ENCODE peak calls at places on chromosomes 4 and X, in six cellular contexts. T is H1, I is neural progenitor cell, W is OCI-LY7, J is PC-3, Q is Caco-2. K is an unnamed sample. For H3K9me3 and H3K36me3, the result is how much of the 10 kb centered on the place peaks cover.

GRCh38 chr4:151169223-151169622 is 69.8 kb downstream of the RPS3A start:
- DNase-seq in T (no peak), I (peak), W (no peak), J (no peak), Q (no peak), K (peak)

GRCh38 chr4:136863756-136864155 is 668.5 kb downstream of the PCDH18 start:
- DNase-seq in T (no peak), I (peak), W (no peak), J (no peak), Q (no peak), K (peak)

GRCh38 chrX:1545776-1546408 is 8.9 kb upstream of the P2RY8 start:
- DNase-seq in T (no peak), I (no peak), W (no peak), J (no peak), Q (no peak), K (no peak)

GRCh38 chr4:94290245-94290644 is 52.4 kb downstream of the HPGDS start:
- DNase-seq in T (no peak), I (no peak), W (no peak), J (no peak), Q (no peak), K (no peak)

GRCh38 chr4:26206339-26206738 is 114.5 kb upstream of the RBPJ start:
- DNase-seq in T (no peak), I (no peak), W (no peak), J (peak), Q (no peak), K (no peak)

GRCh38 chr4:147037089-147037488 is 91.4 kb upstream of the TTC29 start:
- DNase-seq in T (no peak), I (no peak), W (no peak), J (no peak), Q (no peak), K (no peak)

GRCh38 chrX:39779952-39780783 is 317.6 kb downstream of the BCOR start:
- DNase-seq in T (no peak), I (peak), W (no peak), J (no peak), Q (no peak), K (no peak)

GRCh38 chrX:113260474-113260873 is 419.8 kb upstream of the AMOT start:
- DNase-seq in T (no peak), I (peak), W (no peak), J (no peak), Q (no peak), K (no peak)

GRCh38 chr4:41192136-41192535 is 22.2 kb downstream of the APBB2 start:
- DNase-seq in T (no peak), I (no peak), W (no peak), J (peak), Q (no peak), K (peak)

GRCh38 chrX:74449937-74450330 is 28.6 kb downstream of the SLC16A2 start:
- DNase-seq in T (no peak), I (no peak), W (no peak), J (peak), Q (no peak), K (no peak)

GRCh38 chrX:16511776-16512400 is 138.1 kb upstream of the S100G start:
- DNase-seq in T (no peak), I (no peak), W (no peak), J (no peak), Q (no peak), K (no peak)

GRCh38 chr4:42341518-42342026 is 55.7 kb upstream of the SHISA3 start:
- DNase-seq in T (no peak), I (no peak), W (no peak), J (no peak), Q (no peak), K (peak)

GRCh38 chr4:184343400-184344177 is 125.9 kb upstream of the ENPP6 start:
- DNase-seq in T (no peak), I (peak), W (peak), J (peak), Q (peak), K (peak)

GRCh38 chr4:83082777-83083176 is 31.8 kb downstream of the PLAC8 start:
- DNase-seq in T (no peak), I (no peak), W (no peak), J (peak), Q (no peak), K (no peak)

GRCh38 chr4:144611850-144612249 is 34.1 kb upstream of the HHIP start:
- DNase-seq in T (peak), I (peak), W (peak), J (peak), Q (no peak), K (peak)

GRCh38 chr4:166432842-166433241 is 559.8 kb downstream of the TLL1 start:
- DNase-seq in T (no peak), I (no peak), W (no peak), J (peak), Q (no peak), K (no peak)

GRCh38 chr4:16001484-16001858 is 38.5 kb upstream of the FGFBP2 start:
- DNase-seq in T (peak), I (peak), W (peak), J (peak), Q (peak), K (peak)

GRCh38 chr4:174314770-174315169 is 31.1 kb downstream of the CEP44 start:
- DNase-seq in T (peak), I (no peak), W (no peak), J (peak), Q (no peak), K (peak)

GRCh38 chr4:41102360-41103092 is 111.8 kb downstream of the APBB2 start:
- DNase-seq in T (no peak), I (no peak), W (peak), J (no peak), Q (no peak), K (no peak)

GRCh38 chrX:15059488-15059887 is 186.3 kb downstream of the MOSPD2 start:
- DNase-seq in T (no peak), I (no peak), W (no peak), J (peak), Q (no peak), K (no peak)

GRCh38 chr4:150849016-150849415 is 166.1 kb downstream of the LRBA start:
- DNase-seq in T (no peak), I (no peak), W (no peak), J (peak), Q (no peak), K (no peak)

GRCh38 chr4:152239216-152239615 is 296.7 kb downstream of the FBXW7 start:
- DNase-seq in T (no peak), I (no peak), W (no peak), J (no peak), Q (no peak), K (no peak)

GRCh38 chrX:17174671-17175070 is 200.3 kb upstream of the NHS start:
- DNase-seq in T (no peak), I (no peak), W (no peak), J (no peak), Q (no peak), K (no peak)

GRCh38 chrX:118215346-118215745 is 98.7 kb upstream of the KLHL13 start:
- DNase-seq in T (no peak), I (no peak), W (no peak), J (peak), Q (no peak), K (no peak)

GRCh38 chr4:147340111-147340510 is 140.8 kb upstream of the EDNRA start:
- DNase-seq in T (no peak), I (no peak), W (no peak), J (peak), Q (no peak), K (peak)

GRCh38 chrX:107571296-107571998 is 56.9 kb upstream of the PRPS1 start:
- DNase-seq in T (no peak), I (no peak), W (no peak), J (peak), Q (no peak), K (no peak)

GRCh38 chrX:14832151-14832550 is 40.7 kb downstream of the FANCB start:
- DNase-seq in T (no peak), I (no peak), W (no peak), J (no peak), Q (no peak), K (no peak)

GRCh38 chrX:25344191-25344936 is 328.6 kb upstream of the ARX start:
- DNase-seq in T (no peak), I (peak), W (no peak), J (no peak), Q (no peak), K (no peak)

GRCh38 chr4:41480985-41481384 is 57.0 kb upstream of the LIMCH1 start:
- DNase-seq in T (no peak), I (no peak), W (no peak), J (no peak), Q (no peak), K (no peak)

GRCh38 chrX:95291561-95291960 is 1393.1 kb upstream of the DIAPH2 start:
- DNase-seq in T (no peak), I (no peak), W (no peak), J (no peak), Q (no peak), K (no peak)

GRCh38 chrX:44474410-44474809 is 68.2 kb downstream of the FUNDC1 start:
- DNase-seq in T (no peak), I (no peak), W (no peak), J (peak), Q (no peak), K (no peak)

GRCh38 chr4:90582087-90582486 is 454.9 kb downstream of the CCSER1 start:
- DNase-seq in T (no peak), I (no peak), W (no peak), J (no peak), Q (no peak), K (no peak)

GRCh38 chrX:148372925-148373324 is 127.5 kb upstream of the AFF2 start:
- DNase-seq in T (no peak), I (no peak), W (peak), J (no peak), Q (no peak), K (no peak)
- H3K9me3 ChIP-seq in T (under half), I (under half), W (under half), J (under half), Q (under half), K (under half)

GRCh38 chr4:148437439-148437838 is 4.8 kb downstream of the NR3C2 start:
- DNase-seq in T (no peak), I (no peak), W (no peak), J (no peak), Q (no peak), K (no peak)
- H3K36me3 ChIP-seq in T (under half), I (under half), W (under half), J (under half), Q (under half), K (under half)

GRCh38 chr4:138859249-138859648 is 156.3 kb upstream of the NOCT start:
- DNase-seq in T (no peak), I (no peak), W (no peak), J (peak), Q (no peak), K (no peak)
- TF ChIP-seq CTCF in T (no peak), I (no peak), W (no peak), J (no peak), Q (no peak), K (no peak)

DNA sequence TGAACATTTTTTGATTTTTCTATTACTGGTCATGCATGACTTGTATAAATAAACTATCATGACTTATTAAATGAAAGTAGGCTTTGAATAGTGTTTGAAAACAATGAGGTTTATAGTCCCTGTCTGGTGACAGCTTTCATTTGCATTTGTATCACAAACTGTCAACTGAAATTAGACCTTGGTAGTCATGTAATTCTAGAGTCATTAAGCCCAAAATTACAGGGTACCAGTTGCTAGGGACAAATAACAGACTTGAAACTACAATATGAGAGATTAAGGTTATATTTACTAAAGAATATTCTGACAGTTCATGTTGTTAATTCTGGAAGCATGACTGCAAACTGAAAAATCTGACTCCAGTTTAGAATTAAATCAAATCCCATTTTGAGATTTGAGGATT is 9.2 kb upstream of the VAMP7 start:
- DNase-seq in T (no peak), I (no peak), W (no peak), J (no peak), Q (no peak), K (no peak)
- H3K9me3 ChIP-seq in T (under half), I (under half), W (under half), J (under half), Q (under half), K (under half)

DNA sequence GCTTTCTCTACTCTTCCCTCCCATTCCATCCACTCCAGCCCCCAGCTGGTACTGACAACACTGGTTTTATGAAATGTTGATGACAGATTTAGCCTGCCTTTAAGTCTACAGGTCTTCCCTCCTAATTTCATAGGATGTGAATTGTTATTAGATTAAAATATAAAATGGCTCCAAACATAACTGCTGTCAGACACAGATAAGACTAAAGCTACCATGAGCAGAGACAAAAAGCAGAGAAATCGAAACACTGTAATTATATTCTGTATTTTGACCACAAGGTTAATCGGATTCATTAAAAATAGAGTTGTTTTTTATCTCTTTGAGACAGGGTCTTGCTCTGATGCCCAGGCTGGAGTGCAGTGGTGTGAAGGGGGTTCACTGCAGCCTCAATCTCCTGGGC is 28.3 kb downstream of the SEC24D start:
- DNase-seq in T (no peak), I (no peak), W (no peak), J (no peak), Q (no peak), K (no peak)
- H3K36me3 ChIP-seq in T (half or more), I (under half), W (half or more), J (under half), Q (under half), K (under half)

GRCh38 chr4:86595426-86595805 is 1.3 kb downstream of the PTPN13 start:
- DNase-seq in T (no peak), I (peak), W (no peak), J (peak), Q (no peak), K (peak)
- TF ChIP-seq CTCF in T (no peak), I (no peak), W (no peak), J (no peak), Q (no peak), K (no peak)

GRCh38 chr4:7571736-7572135 is 137.0 kb upstream of the PSAPL1 start:
- DNase-seq in T (no peak), I (peak), W (no peak), J (no peak), Q (no peak), K (no peak)
- H3K9me3 ChIP-seq in T (under half), I (under half), W (under half), J (under half), Q (under half), K (under half)

GRCh38 chr4:108029731-108030130 is 40.0 kb downstream of the HADH start:
- DNase-seq in T (no peak), I (no peak), W (no peak), J (peak), Q (no peak), K (no peak)
- H3K36me3 ChIP-seq in T (under half), I (under half), W (half or more), J (under half), Q (under half), K (under half)

GRCh38 chrX:22135994-22136684 is 104.0 kb downstream of the PHEX start:
- DNase-seq in T (no peak), I (peak), W (peak), J (peak), Q (no peak), K (peak)
- TF ChIP-seq CTCF in T (no peak), I (peak), W (peak), J (peak), Q (peak), K (peak)

GRCh38 chr4:161332696-161333095 is 831.1 kb downstream of the FSTL5 start:
- DNase-seq in T (no peak), I (no peak), W (no peak), J (no peak), Q (no peak), K (no peak)
- H3K9me3 ChIP-seq in T (under half), I (under half), W (under half), J (under half), Q (under half), K (under half)

K was measured in A673.